ENCODE peak calls at places on chromosomes 7 and 10, in ten cellular contexts. L is lower lobe of right lung; G is lung; S is CD8-positive, alpha-beta memory T cell; T is psoas muscle; P is IMR-90; O is neural progenitor cell; R is tibial artery; V is PC-9; B is SJSA1. H is an unnamed sample. For H3K9me3, the result is how much of the 10 kb centered on the place peaks cover.

GRCh38 chr7:94241402-94241925 is 153.2 kb upstream of the COL1A2 start:
- DNase-seq in P (no peak), R (no peak), S (no peak), G (no peak), O (no peak), L (no peak), V (no peak), T (no peak), B (no peak), H (no peak)

GRCh38 chr10:35005868-35006267 is 84.3 kb downstream of the CUL2 start:
- DNase-seq in B (peak), V (peak), T (no peak), R (no peak), P (peak), G (no peak), L (no peak), O (no peak), S (no peak), H (peak)

GRCh38 chr7:131003634-131004033 is 269.6 kb upstream of the KLF14 start:
- DNase-seq in T (no peak), P (no peak), O (no peak), R (no peak), V (no peak), L (no peak), S (no peak), B (no peak), G (no peak), H (no peak)

GRCh38 chr10:124090630-124091209 is 2.7 kb downstream of the CHST15 start:
- DNase-seq in R (no peak), P (no peak), O (no peak), V (peak), T (no peak), G (peak), S (no peak), B (no peak), L (peak), H (no peak)

GRCh38 chr10:72331575-72332422 is 22.9 kb downstream of the DNAJB12 start:
- DNase-seq in O (peak), L (peak), R (peak), S (peak), V (peak), P (peak), G (peak), B (peak), T (peak), H (peak)

GRCh38 chr10:11529276-11529675 is 82.2 kb downstream of the USP6NL start:
- DNase-seq in R (no peak), G (no peak), O (no peak), T (no peak), V (no peak), P (no peak), L (no peak), S (no peak), B (no peak), H (no peak)

GRCh38 chr7:49099587-49100326 is 175.4 kb downstream of the CDC14C start:
- DNase-seq in O (no peak), B (no peak), G (no peak), P (no peak), T (no peak), R (no peak), V (no peak), S (no peak), L (no peak), H (no peak)

GRCh38 chr7:159026271-159027047 is 118.2 kb downstream of the VIPR2 start:
- DNase-seq in T (peak), B (no peak), V (no peak), L (no peak), R (peak), S (no peak), P (no peak), O (peak), G (no peak), H (no peak)

GRCh38 chr10:30284860-30285594 is 64.1 kb downstream of the MTPAP start:
- DNase-seq in B (no peak), O (no peak), P (no peak), L (no peak), G (no peak), T (no peak), S (no peak), R (no peak), V (peak), H (peak)

GRCh38 chr7:51123322-51124021 is 193.1 kb downstream of the COBL start:
- DNase-seq in G (peak), P (peak), S (no peak), V (peak), O (no peak), L (no peak), R (no peak), B (no peak), T (peak), H (peak)

GRCh38 chr7:135888740-135889139 is 88.4 kb downstream of the MTPN start:
- DNase-seq in R (no peak), V (no peak), S (no peak), G (no peak), L (no peak), O (no peak), T (no peak), P (no peak), B (no peak), H (peak)

GRCh38 chr7:68858497-68858896 is 739.8 kb upstream of the AUTS2 start:
- DNase-seq in T (no peak), P (no peak), R (no peak), B (no peak), V (no peak), L (no peak), O (no peak), G (no peak), S (no peak), H (no peak)

GRCh38 chr7:2191026-2191425 is 41.7 kb downstream of the MAD1L1 start:
- DNase-seq in P (no peak), O (no peak), T (no peak), S (no peak), V (no peak), G (no peak), B (no peak), L (no peak), R (no peak), H (no peak)

GRCh38 chr7:132125096-132125495 is 451.2 kb downstream of the PLXNA4 start:
- DNase-seq in G (no peak), R (peak), S (no peak), O (no peak), B (no peak), P (no peak), L (no peak), V (peak), T (no peak), H (no peak)

GRCh38 chr10:129108378-129108777 is 358.7 kb upstream of the MGMT start:
- DNase-seq in V (no peak), G (no peak), R (no peak), S (no peak), T (no peak), B (no peak), O (no peak), P (no peak), L (no peak), H (no peak)

GRCh38 chr10:124975977-124976514 is 34.1 kb downstream of the ZRANB1 start:
- DNase-seq in S (no peak), L (no peak), R (no peak), G (no peak), T (no peak), P (no peak), V (no peak), B (no peak), O (no peak), H (no peak)

GRCh38 chr10:24642921-24643678 is 80.6 kb downstream of the ARHGAP21 start:
- DNase-seq in S (no peak), L (no peak), R (no peak), P (peak), B (peak), V (peak), O (peak), T (no peak), G (no peak), H (no peak)

GRCh38 chr7:141333459-141333858 is 217.8 kb upstream of the AGK start:
- DNase-seq in L (no peak), O (peak), T (no peak), P (no peak), R (no peak), S (no peak), V (no peak), B (no peak), G (no peak), H (peak)

GRCh38 chr10:350981-351501 is 215.8 kb downstream of the ZMYND11 start:
- DNase-seq in G (no peak), R (peak), L (no peak), S (no peak), V (no peak), P (no peak), O (no peak), T (no peak), B (no peak), H (no peak)

GRCh38 chr7:7769712-7770111 is 51.3 kb upstream of the RPA3 start:
- DNase-seq in G (no peak), O (no peak), L (no peak), T (no peak), B (no peak), R (no peak), S (no peak), V (no peak), P (no peak), H (no peak)

GRCh38 chr7:75937958-75938786 is 23.2 kb downstream of the POR start:
- DNase-seq in R (peak), T (peak), S (no peak), G (peak), P (peak), O (peak), L (peak), V (peak), B (peak), H (no peak)

GRCh38 chr7:5423844-5424688 is 432 bp upstream of the TNRC18 start:
- DNase-seq in O (peak), P (peak), G (peak), T (peak), S (no peak), V (peak), R (peak), L (peak), B (peak), H (peak)

GRCh38 chr10:30413996-30414576 is 19.9 kb upstream of the MAP3K8 start:
- DNase-seq in O (peak), T (no peak), R (no peak), V (peak), S (no peak), G (no peak), P (peak), B (peak), L (no peak), H (no peak)

GRCh38 chr7:157873664-157874063 is 536.9 kb downstream of the DNAJB6 start:
- DNase-seq in R (no peak), O (no peak), P (no peak), T (no peak), G (no peak), L (no peak), V (no peak), S (no peak), B (no peak), H (no peak)

GRCh38 chr10:97350138-97350537 is 15.6 kb upstream of the FRAT2 start:
- DNase-seq in P (no peak), T (no peak), O (no peak), B (no peak), V (no peak), G (no peak), R (no peak), S (no peak), L (no peak), H (no peak)

GRCh38 chr10:33600381-33600780 is 265.9 kb upstream of the NRP1 start:
- DNase-seq in T (no peak), R (no peak), L (no peak), G (no peak), S (no peak), B (peak), V (no peak), P (peak), O (no peak), H (no peak)

GRCh38 chr10:110415809-110416208 is 81.9 kb upstream of the DUSP5 start:
- DNase-seq in L (no peak), O (no peak), G (no peak), R (no peak), T (peak), B (no peak), P (no peak), S (no peak), V (no peak), H (no peak)

GRCh38 chr7:2864999-2865670 is 21.0 kb upstream of the GNA12 start:
- DNase-seq in O (peak), P (peak), L (peak), S (peak), B (peak), G (peak), T (peak), R (peak), V (peak), H (peak)

GRCh38 chr7:68119411-68119810 is 1122.8 kb downstream of the TYW1 start:
- DNase-seq in P (no peak), O (no peak), R (no peak), T (no peak), B (no peak), V (no peak), S (no peak), G (no peak), L (no peak), H (no peak)

GRCh38 chr7:142805350-142806020 is 34.7 kb downstream of the PRSS2 start:
- DNase-seq in P (no peak), R (no peak), S (no peak), G (peak), O (no peak), B (no peak), L (no peak), V (no peak), T (no peak), H (no peak)

GRCh38 chr10:104622175-104622574 is 18.9 kb upstream of the SORCS3 start:
- DNase-seq in P (no peak), T (no peak), S (no peak), L (no peak), O (no peak), B (no peak), V (no peak), G (no peak), R (no peak), H (no peak)

GRCh38 chr7:96547371-96547811 is 162.3 kb downstream of the SEM1 start:
- DNase-seq in T (no peak), L (no peak), P (no peak), V (peak), B (no peak), S (no peak), R (no peak), G (no peak), O (no peak), H (no peak)

GRCh38 chr7:87316846-87317545 is 28.5 kb upstream of the CROT start:
- DNase-seq in T (no peak), S (no peak), B (peak), O (peak), G (no peak), L (no peak), V (peak), R (no peak), P (peak), H (peak)

GRCh38 chr10:110326351-110327032 is 21.8 kb upstream of the SMNDC1 start:
- DNase-seq in S (no peak), O (no peak), P (peak), L (no peak), G (no peak), R (no peak), T (no peak), V (no peak), B (peak), H (no peak)

GRCh38 chr10:106682175-106682574 is 482.3 kb downstream of the SORCS1 start:
- DNase-seq in B (peak), T (no peak), L (no peak), G (no peak), P (peak), S (no peak), R (no peak), O (no peak), V (no peak), H (no peak)

GRCh38 chr7:2687338-2687869 is 598 bp upstream of the AMZ1 start:
- DNase-seq in T (no peak), O (no peak), V (no peak), R (no peak), S (no peak), P (peak), B (peak), G (no peak), L (no peak), H (no peak)

GRCh38 chr10:119104653-119105024 is 726 bp downstream of the DENND10 start:
- DNase-seq in R (peak), V (no peak), L (peak), P (no peak), B (peak), G (no peak), O (peak), S (no peak), T (peak), H (peak)

GRCh38 chr10:92839191-92840085 is 8.9 kb upstream of the EXOC6 start:
- DNase-seq in S (peak), G (peak), B (no peak), V (no peak), R (no peak), O (peak), T (peak), P (peak), L (peak), H (peak)

GRCh38 chr10:97333351-97333600 is 1.3 kb downstream of the FRAT2 start:
- DNase-seq in G (no peak), S (no peak), T (no peak), O (peak), V (no peak), P (peak), B (no peak), R (no peak), L (no peak), H (no peak)

GRCh38 chr10:5447611-5448071 is 35.3 kb downstream of the NET1 start:
- DNase-seq in T (no peak), O (peak), S (no peak), B (peak), R (no peak), G (no peak), L (no peak), V (no peak), P (peak), H (no peak)

GRCh38 chr10:5450605-5451384 is 38.4 kb downstream of the NET1 start:
- DNase-seq in S (no peak), B (no peak), P (no peak), L (no peak), G (no peak), V (no peak), O (no peak), T (no peak), R (no peak), H (no peak)

GRCh38 chr10:5449823-5450222 is 37.5 kb downstream of the NET1 start:
- DNase-seq in V (no peak), L (no peak), R (no peak), T (no peak), S (no peak), B (peak), P (peak), O (peak), G (no peak), H (no peak)

GRCh38 chr10:5448333-5449048 is 36.1 kb downstream of the NET1 start:
- DNase-seq in G (no peak), R (no peak), O (no peak), L (no peak), V (no peak), T (no peak), B (no peak), S (no peak), P (no peak), H (no peak)

GRCh38 chr10:5449227-5449626 is 36.9 kb downstream of the NET1 start:
- DNase-seq in R (no peak), V (no peak), B (no peak), T (no peak), S (no peak), O (no peak), L (no peak), P (no peak), G (no peak), H (no peak)
- H3K4me3 ChIP-seq in R (peak), V (peak), B (no peak), T (peak), S (no peak), O (no peak), L (peak), P (peak), G (no peak), H (no peak)

GRCh38 chr10:89904755-89905154 is 203.4 kb downstream of the KIF20B start:
- DNase-seq in G (no peak), V (no peak), P (no peak), S (no peak), O (no peak), B (no peak), L (no peak), T (no peak), R (no peak), H (no peak)
- H3K9me3 ChIP-seq in G (under half), V (under half), P (under half), S (under half), O (under half), B (under half), L (under half), T (under half), R (under half), H (under half)

GRCh38 chr10:55897436-55897835 is 463.6 kb downstream of the ZWINT start:
- DNase-seq in B (no peak), S (no peak), O (peak), P (no peak), R (peak), G (no peak), V (no peak), L (no peak), T (no peak), H (no peak)
- H3K4me3 ChIP-seq in B (no peak), S (no peak), O (no peak), P (no peak), R (no peak), G (no peak), V (no peak), L (no peak), T (no peak), H (no peak)

GRCh38 chr7:52723606-52724005 is 311.8 kb upstream of the POM121L12 start:
- DNase-seq in P (no peak), L (no peak), V (no peak), B (no peak), R (no peak), G (no peak), O (no peak), T (no peak), S (no peak), H (no peak)

GRCh38 chr7:52720856-52721255 is 314.6 kb upstream of the POM121L12 start:
- DNase-seq in S (no peak), O (no peak), P (no peak), B (no peak), T (no peak), R (no peak), L (no peak), G (no peak), V (no peak), H (no peak)

GRCh38 chr7:52715701-52716100 is 319.7 kb upstream of the POM121L12 start:
- DNase-seq in O (no peak), S (no peak), P (no peak), T (no peak), V (no peak), G (no peak), L (no peak), B (no peak), R (no peak), H (no peak)

GRCh38 chr7:52719677-52720076 is 315.8 kb upstream of the POM121L12 start:
- DNase-seq in B (no peak), S (no peak), L (no peak), V (no peak), T (no peak), R (no peak), P (no peak), O (no peak), G (no peak), H (no peak)
- H3K9me3 ChIP-seq in B (under half), S (under half), L (under half), V (under half), T (under half), R (under half), P (under half), O (under half), G (under half), H (under half)

GRCh38 chr10:70617798-70618568 is 15.4 kb upstream of the PRF1 start:
- DNase-seq in O (no peak), R (no peak), P (peak), G (no peak), L (no peak), T (no peak), B (no peak), V (no peak), S (no peak), H (peak)
- H3K4me3 ChIP-seq in O (no peak), R (no peak), P (no peak), G (no peak), L (no peak), T (no peak), B (no peak), V (no peak), S (no peak), H (no peak)